ENCODE peak calls at places on chromosomes 5 and 9, in six cellular contexts. J is NCI-H774, U is tibial nerve, L is hepatic stellate cell, K is fibroblast of the conjunctiva, C is WTC11. N is an unnamed sample.

GRCh38 chr5:74056102-74056788 is 430.2 kb downstream of the ARHGEF28 start:
- DNase-seq in J (no peak), U (no peak), L (no peak), K (no peak), C (no peak), N (no peak)

GRCh38 chr9:89345476-89345875 is 27.2 kb downstream of the SECISBP2 start:
- DNase-seq in J (no peak), U (no peak), L (no peak), K (no peak), C (no peak), N (no peak)

GRCh38 chr5:132257131-132258101 is at the start of gene PDLIM4:
- DNase-seq in J (no peak), U (no peak), L (no peak), K (no peak), C (peak; percentile 81), N (no peak)

GRCh38 chr9:137685886-137686420 is 67.1 kb downstream of the EHMT1 start:
- DNase-seq in J (no peak), U (no peak), L (no peak), K (no peak), C (no peak), N (no peak)

GRCh38 chr5:123800640-123801039 is 288.7 kb downstream of the CSNK1G3 start:
- DNase-seq in J (no peak), U (no peak), L (no peak), K (no peak), C (no peak), N (no peak)

GRCh38 chr5:175321927-175322532 is 122.0 kb downstream of the DRD1 start:
- DNase-seq in J (no peak), U (no peak), L (no peak), K (no peak), C (peak; percentile 72), N (no peak)

GRCh38 chr5:140351609-140352334 is 5.4 kb upstream of the HBEGF start:
- DNase-seq in J (peak; percentile 57), U (no peak), L (peak; percentile 75), K (peak; percentile 47), C (peak; percentile 32), N (peak; percentile 71)

GRCh38 chr9:108671156-108671555 is 184.6 kb downstream of the ACTL7B start:
- DNase-seq in J (no peak), U (no peak), L (no peak), K (peak; percentile 5), C (peak; percentile 28), N (no peak)

GRCh38 chr5:124079062-124079461 is 567.1 kb downstream of the CSNK1G3 start:
- DNase-seq in J (no peak), U (no peak), L (no peak), K (no peak), C (no peak), N (no peak)

GRCh38 chr5:73989956-73990355 is 364.0 kb downstream of the ARHGEF28 start:
- DNase-seq in J (no peak), U (no peak), L (no peak), K (no peak), C (no peak), N (no peak)

N was measured in NCI-H345.